ENCODE peak calls at places on chromosomes 1 and 21, in four cellular contexts. Q is posterior cingulate gyrus, P is GDM1, B is lung. F is an unnamed sample.

GRCh38 chr1:29243863-29244185 is 7.5 kb downstream of the PTPRU start:
- DNase-seq in Q (no peak), B (no peak), P (no peak), F (no peak)

GRCh38 chr1:45470306-45470798 is 20.6 kb downstream of the TESK2 start:
- DNase-seq in B (no peak), P (no peak), Q (no peak), F (no peak)

GRCh38 chr1:23567996-23568607 is 8.8 kb upstream of the ID3 start:
- DNase-seq in Q (peak; percentile 94), P (no peak), B (no peak), F (no peak)

GRCh38 chr1:37255111-37255795 is 219.1 kb upstream of the ZC3H12A start:
- DNase-seq in B (no peak), Q (peak; percentile 91), P (no peak), F (no peak)

GRCh38 chr1:7471836-7472235 is 299.3 kb upstream of the VAMP3 start:
- DNase-seq in B (no peak), P (no peak), Q (no peak), F (peak; percentile 22)

GRCh38 chr1:205970486-205970885 is 27.2 kb upstream of the SLC26A9 start:
- DNase-seq in P (no peak), Q (peak; percentile 1), B (no peak), F (no peak)

GRCh38 chr1:57599233-57599994 is 175.6 kb upstream of the DAB1 start:
- DNase-seq in B (no peak), P (no peak), Q (no peak), F (no peak)

GRCh38 chr21:34813266-34813886 is 144.6 kb downstream of the CLIC6 start:
- DNase-seq in Q (no peak), P (no peak), B (no peak), F (no peak)

GRCh38 chr1:214102907-214103306 is 115.1 kb downstream of the PROX1 start:
- DNase-seq in P (no peak), B (no peak), Q (no peak), F (peak; percentile 26)

GRCh38 chr1:225461533-225462428 is 33.9 kb upstream of the LBR start:
- DNase-seq in B (no peak), P (no peak), Q (peak; percentile 40), F (no peak)

GRCh38 chr1:204145033-204145504 is 6.8 kb downstream of the ETNK2 start:
- DNase-seq in Q (peak; percentile 34), B (no peak), P (no peak), F (no peak)

F was measured in epithelial cell of proximal tubule.